ENCODE peak calls at places on chromosome 21, in five cellular contexts. F, V, K, Q and U are unnamed samples.

GRCh38 chr21:10511116-10511515 is 10.3 kb upstream of the TPTE start:
- DNase-seq in V (no peak), Q (no peak), K (no peak), F (no peak), U (no peak)

GRCh38 chr21:40210251-40210650 is 343.0 kb downstream of the PCP4 start:
- DNase-seq in K (no peak), Q (no peak), F (no peak), V (no peak), U (no peak)

GRCh38 chr21:16587141-16587570 is 857.4 kb downstream of the USP25 start:
- DNase-seq in K (no peak), V (no peak), Q (peak; percentile 67), F (no peak), U (no peak)

GRCh38 chr21:41506526-41507520 is 1.1 kb downstream of the TMPRSS2 start:
- DNase-seq in V (peak; percentile 20), F (peak; percentile 23), Q (no peak), K (peak; percentile 72), U (no peak)

GRCh38 chr21:15421947-15422346 is 307.8 kb upstream of the USP25 start:
- DNase-seq in K (no peak), F (no peak), Q (no peak), V (no peak), U (no peak)

GRCh38 chr21:33566514-33566913 is 22.0 kb downstream of the DONSON start:
- DNase-seq in F (no peak), V (no peak), K (no peak), Q (no peak), U (no peak)

GRCh38 chr21:27570306-27570868 is 603.5 kb upstream of the ADAMTS5 start:
- DNase-seq in V (no peak), F (no peak), K (no peak), Q (peak; percentile 31), U (no peak)

GRCh38 chr21:32114434-32115063 is 164.3 kb downstream of the MIS18A start:
- DNase-seq in F (no peak), V (no peak), K (no peak), Q (no peak), U (no peak)

GRCh38 chr21:38534591-38534990 is 36.3 kb upstream of the ERG start:
- DNase-seq in F (no peak), V (no peak), K (no peak), Q (no peak), U (no peak)

GRCh38 chr21:40680311-40680710 is 166.6 kb downstream of the DSCAM start:
- DNase-seq in K (no peak), F (no peak), Q (no peak), V (no peak), U (no peak)

GRCh38 chr21:41638201-41638790 is 128.6 kb downstream of the RIPK4 start:
- DNase-seq in F (no peak), K (no peak), V (no peak), Q (no peak), U (no peak)

GRCh38 chr21:33767960-33768359 is 125.7 kb downstream of the ITSN1 start:
- DNase-seq in F (no peak), V (no peak), K (no peak), Q (no peak), U (no peak)

GRCh38 chr21:25103500-25104207 is 503.6 kb downstream of the MRPL39 start:
- DNase-seq in Q (no peak), V (no peak), F (no peak), K (no peak), U (no peak)

GRCh38 chr21:19130379-19131028 is 726.9 kb upstream of the TMPRSS15 start:
- DNase-seq in V (no peak), Q (no peak), F (no peak), K (no peak), U (no peak)

GRCh38 chr21:32359719-32360260 is 33.0 kb downstream of the URB1 start:
- DNase-seq in K (no peak), F (no peak), V (no peak), Q (no peak), U (no peak)

GRCh38 chr21:29343517-29343916 is 44.8 kb downstream of the BACH1 start:
- DNase-seq in K (no peak), Q (peak; percentile 36), V (no peak), F (no peak), U (no peak)

GRCh38 chr21:25273945-25274344 is 333.3 kb downstream of the MRPL39 start:
- DNase-seq in Q (no peak), K (no peak), V (no peak), F (no peak), U (no peak)

GRCh38 chr21:34147835-34148804 is 74.7 kb downstream of the MRPS6 start:
- DNase-seq in F (no peak), Q (no peak), V (no peak), K (no peak), U (no peak)

GRCh38 chr21:34623519-34623918 is 8.6 kb upstream of the RCAN1 start:
- DNase-seq in F (no peak), V (no peak), Q (no peak), K (no peak), U (no peak)

GRCh38 chr21:17925000-17925610 is 105.9 kb upstream of the C21orf91 start:
- DNase-seq in K (no peak), V (peak; percentile 49), Q (peak; percentile 63), F (peak; percentile 49), U (peak; percentile 69)

GRCh38 chr21:28805885-28806284 is 186.8 kb downstream of the LTN1 start:
- DNase-seq in V (no peak), Q (peak; percentile 31), F (no peak), K (no peak), U (no peak)

DNA sequence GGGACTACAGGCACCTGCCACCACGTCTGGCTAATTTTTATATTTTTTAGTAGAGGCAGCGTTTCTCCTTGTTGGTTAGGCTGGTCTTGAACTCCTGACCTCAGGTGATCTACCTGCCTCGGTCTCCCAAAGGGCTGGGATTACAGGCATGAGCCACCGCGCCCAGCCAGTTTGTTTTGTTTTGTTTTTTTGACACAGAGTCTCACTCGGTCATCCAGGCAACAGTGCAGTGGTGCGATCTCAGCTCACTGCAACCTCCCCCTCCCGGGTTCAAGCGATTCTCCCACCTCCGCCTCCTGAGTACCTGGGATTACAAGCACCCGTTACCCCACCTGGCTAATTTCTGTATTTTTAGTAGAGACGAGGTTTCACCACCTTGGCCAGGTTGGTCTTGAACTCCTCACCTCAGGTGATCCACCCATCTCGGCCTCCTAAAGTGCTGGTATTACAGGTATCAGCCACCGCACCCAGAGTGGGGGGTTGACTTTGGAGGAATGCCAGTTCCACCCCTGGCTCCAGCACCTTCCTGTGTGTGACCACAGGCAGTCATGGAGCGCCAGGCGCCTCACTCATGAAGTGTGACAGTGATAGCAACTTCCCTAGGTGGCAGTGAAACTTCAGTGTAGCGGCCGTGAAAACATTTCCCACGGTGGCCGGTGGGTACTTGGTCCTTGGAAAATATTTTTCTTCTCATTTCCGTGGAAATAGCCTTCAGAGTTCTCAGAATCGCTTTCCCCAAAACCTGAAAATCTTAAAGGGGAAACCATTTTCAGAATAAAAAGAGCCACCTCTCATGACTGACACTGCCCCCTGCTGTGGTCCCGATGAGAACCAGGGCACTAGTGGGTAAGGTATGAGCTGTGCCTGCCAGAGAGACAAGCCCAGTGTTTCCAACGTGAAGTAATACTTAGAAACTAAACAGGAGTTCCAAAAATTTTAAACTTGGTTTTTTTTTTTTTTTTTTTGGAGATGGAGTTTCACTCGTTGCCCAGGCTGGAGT is 48.6 kb downstream of the WDR4 start:
- DNase-seq in V (no peak), F (no peak), K (no peak), Q (peak; percentile 15), U (no peak)
- TF ChIP-seq CTCF in V (no peak), F (no peak), K (no peak), Q (no peak), U (no peak)

GRCh38 chr21:44443291-44443890 is 11.9 kb upstream of the LRRC3 start:
- DNase-seq in F (no peak), Q (no peak), K (no peak), V (no peak), U (no peak)

GRCh38 chr21:44442266-44443125 is 12.8 kb upstream of the LRRC3 start:
- DNase-seq in V (no peak), K (no peak), F (no peak), Q (no peak), U (no peak)

GRCh38 chr21:44445413-44445812 is 9.9 kb upstream of the LRRC3 start:
- DNase-seq in F (no peak), Q (no peak), V (no peak), K (no peak), U (no peak)

GRCh38 chr21:44443891-44444285 is 11.4 kb upstream of the LRRC3 start:
- DNase-seq in Q (no peak), K (no peak), V (no peak), F (no peak), U (no peak)

GRCh38 chr21:44444286-44444931 is 10.9 kb upstream of the LRRC3 start:
- DNase-seq in K (no peak), F (no peak), Q (no peak), V (peak; percentile 25), U (no peak)
- TF ChIP-seq CTCF in K (no peak), F (peak; percentile 35), Q (no peak), V (peak; percentile 37), U (no peak)

GRCh38 chr21:36658926-36659325 is 40.0 kb upstream of the SIM2 start:
- DNase-seq in Q (no peak), F (no peak), K (no peak), V (no peak), U (no peak)

GRCh38 chr21:36663033-36663855 is 35.7 kb upstream of the SIM2 start:
- DNase-seq in Q (no peak), F (no peak), V (no peak), K (no peak), U (no peak)

GRCh38 chr21:36664678-36665022 is 34.3 kb upstream of the SIM2 start:
- DNase-seq in Q (no peak), F (no peak), K (no peak), V (no peak), U (no peak)

GRCh38 chr21:36657999-36658398 is 40.9 kb upstream of the SIM2 start:
- DNase-seq in V (no peak), K (no peak), F (no peak), Q (no peak), U (no peak)

GRCh38 chr21:36661511-36662309 is 37.2 kb upstream of the SIM2 start:
- DNase-seq in K (no peak), F (no peak), Q (no peak), V (peak; percentile 33), U (no peak)
- TF ChIP-seq CTCF in K (no peak), F (peak; percentile 52), Q (no peak), V (peak; percentile 59), U (no peak)

GRCh38 chr21:45069711-45070110 is 4.7 kb upstream of the ADARB1 start:
- DNase-seq in K (peak; percentile 27), F (no peak), V (no peak), Q (no peak), U (no peak)

GRCh38 chr21:45071396-45072165 is 2.8 kb upstream of the ADARB1 start:
- DNase-seq in K (peak; percentile 34), Q (no peak), F (no peak), V (no peak), U (no peak)

GRCh38 chr21:45072166-45072962 is 2.0 kb upstream of the ADARB1 start:
- DNase-seq in F (no peak), K (peak; percentile 48), V (no peak), Q (no peak), U (no peak)

GRCh38 chr21:45069085-45069484 is 5.3 kb upstream of the ADARB1 start:
- DNase-seq in Q (no peak), F (no peak), V (no peak), K (peak; percentile 30), U (no peak)

DNA sequence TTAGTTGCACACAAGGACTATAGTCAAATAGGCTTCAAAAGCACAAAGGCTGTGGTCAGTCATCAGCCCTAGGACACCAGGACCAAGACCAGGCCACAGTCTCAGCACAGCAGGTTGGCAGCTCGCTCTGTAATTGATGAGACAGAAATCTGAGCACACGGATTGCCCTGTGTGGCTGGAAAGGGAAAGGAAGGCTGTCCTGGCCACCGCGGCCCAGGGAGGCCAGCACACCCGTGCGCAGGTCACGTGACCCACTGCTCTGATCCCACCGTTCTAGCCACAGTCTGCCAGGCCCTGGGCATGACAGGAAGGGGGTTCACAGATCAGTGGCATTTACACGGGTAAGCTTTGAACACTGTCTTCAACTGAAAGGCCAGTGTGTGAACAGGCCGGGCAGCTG is 3.4 kb upstream of the ADARB1 start:
- DNase-seq in Q (no peak), F (no peak), V (no peak), K (no peak), U (no peak)
- TF ChIP-seq CTCF in Q (no peak), F (no peak), V (no peak), K (no peak), U (no peak)